ENCODE peak calls at places on chromosome 12, in nine cellular contexts. O is mesendoderm, M is AG04450, B is cardiac muscle cell, Y is transverse colon, I is body of pancreas, G is neural progenitor cell, S is gastrocnemius medialis, H is lower lobe of right lung. K is an unnamed sample.

GRCh38 chr12:6323340-6323994 is 13.0 kb downstream of the PLEKHG6 start:
- DNase-seq in O (peak; percentile 99), M (peak; percentile 79), B (peak; percentile 96), Y (no peak), I (peak; percentile 73), G (peak; percentile 81), S (peak; percentile 86), H (no peak), K (peak; percentile 89)

GRCh38 chr12:59839514-59839913 is 243.7 kb downstream of the SLC16A7 start:
- DNase-seq in O (no peak), M (no peak), B (peak; percentile 2), Y (no peak), I (no peak), G (no peak), S (no peak), H (no peak), K (no peak)

GRCh38 chr12:66182956-66183355 is 6.1 kb upstream of the IRAK3 start:
- DNase-seq in O (no peak), M (no peak), B (peak; percentile 60), Y (no peak), I (no peak), G (no peak), S (no peak), H (no peak), K (no peak)

GRCh38 chr12:87853448-87854003 is 175.7 kb downstream of the C12orf50 start:
- DNase-seq in O (peak; percentile 26), M (no peak), B (no peak), Y (no peak), I (no peak), G (peak; percentile 41), S (no peak), H (no peak), K (no peak)

GRCh38 chr12:109264095-109264942 is 44.8 kb downstream of the FOXN4 start:
- DNase-seq in O (peak; percentile 92), M (peak; percentile 7), B (peak; percentile 78), Y (peak; percentile 82), I (peak; percentile 70), G (peak; percentile 92), S (peak; percentile 68), H (peak; percentile 74), K (peak; percentile 21)

GRCh38 chr12:47712171-47712570 is 6.3 kb upstream of the RPAP3 start:
- DNase-seq in O (no peak), M (no peak), B (no peak), Y (no peak), I (no peak), G (no peak), S (no peak), H (no peak), K (no peak)

GRCh38 chr12:40198601-40199000 is 26.2 kb upstream of the LRRK2 start:
- DNase-seq in O (no peak), M (no peak), B (no peak), Y (no peak), I (no peak), G (no peak), S (no peak), H (no peak), K (no peak)

GRCh38 chr12:20268121-20268732 is 100.1 kb upstream of the PDE3A start:
- DNase-seq in O (no peak), M (no peak), B (peak; percentile 58), Y (no peak), I (no peak), G (no peak), S (no peak), H (no peak), K (no peak)

GRCh38 chr12:93451423-93452158 is 9.8 kb upstream of the UBE2N start:
- DNase-seq in O (no peak), M (no peak), B (no peak), Y (no peak), I (no peak), G (no peak), S (no peak), H (no peak), K (no peak)

GRCh38 chr12:211142-211465 is 2.9 kb downstream of the SLC6A12 start:
- DNase-seq in O (no peak), M (no peak), B (no peak), Y (no peak), I (peak; percentile 51), G (no peak), S (no peak), H (no peak), K (no peak)
- H3K27ac ChIP-seq in O (no peak overlapping the region), M (no peak overlapping the region), B (no peak overlapping the region), Y (peak overlapping the region; percentile 15), I (peak overlapping the region; percentile 76), G (no peak overlapping the region), S (no peak overlapping the region), H (no peak overlapping the region), K (no peak overlapping the region)

DNA sequence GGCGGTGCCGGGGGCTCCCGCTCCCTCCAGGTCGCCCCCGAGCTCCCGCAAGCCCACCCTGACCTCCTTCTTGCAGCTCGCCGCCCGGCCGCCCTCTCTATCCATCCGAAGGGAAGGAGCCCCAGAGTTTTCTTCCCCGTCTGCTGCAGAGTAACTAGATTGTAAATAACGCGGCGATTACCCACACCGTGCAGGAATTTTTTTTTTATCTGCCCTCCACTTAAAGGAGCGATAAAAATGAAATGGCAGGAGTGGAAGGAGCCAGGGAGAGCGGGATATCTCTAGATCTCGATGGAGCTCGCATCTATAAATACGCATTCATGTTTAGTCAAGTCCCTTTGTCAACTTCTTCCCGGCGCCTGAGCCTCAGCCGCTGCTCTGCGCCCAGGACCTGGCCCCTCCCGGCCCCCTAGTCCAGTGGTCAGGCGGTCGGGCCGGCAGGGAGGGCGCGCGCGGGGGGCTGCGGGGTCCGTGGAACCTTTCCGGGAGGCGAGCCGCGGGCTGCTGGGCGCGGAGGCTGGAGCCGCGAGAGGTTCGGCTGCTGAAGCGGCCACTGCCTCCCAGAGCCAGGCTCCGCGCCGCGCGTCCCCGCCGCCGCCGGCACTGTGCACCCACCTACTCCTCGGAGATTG is 386.0 kb downstream of the BCAT1 start:
- DNase-seq in O (peak; percentile 74), M (no peak), B (peak; percentile 42), Y (peak; percentile 16), I (no peak), G (peak; percentile 72), S (no peak), H (peak; percentile 53), K (peak; percentile 75)
- H3K27ac ChIP-seq in O (peak overlapping the region; percentile 49), M (peak overlapping the region; percentile 13), B (peak overlapping the region; percentile 78), Y (peak overlapping the region; percentile 86), I (no peak overlapping the region), G (no peak overlapping the region), S (peak overlapping the region; percentile 56), H (peak overlapping the region; percentile 71), K (peak overlapping the region; percentile 14)

GRCh38 chr12:124560519-124560918 is 6.9 kb downstream of the NCOR2 start:
- DNase-seq in O (no peak), M (no peak), B (no peak), Y (no peak), I (no peak), G (no peak), S (no peak), H (no peak), K (no peak)
- H3K27ac ChIP-seq in O (no peak overlapping the region), M (no peak overlapping the region), B (no peak overlapping the region), Y (no peak overlapping the region), I (no peak overlapping the region), G (no peak overlapping the region), S (no peak overlapping the region), H (no peak overlapping the region), K (no peak overlapping the region)

GRCh38 chr12:7711133-7711532 is at the start of gene DPPA3:
- DNase-seq in O (peak; percentile 28), M (no peak), B (no peak), Y (no peak), I (no peak), G (no peak), S (no peak), H (no peak), K (no peak)
- H3K27ac ChIP-seq in O (no peak within 1 kb of the TSS), M (no peak within 1 kb of the TSS), B (peak within 1 kb of the TSS; percentile 68), Y (no peak within 1 kb of the TSS), I (no peak within 1 kb of the TSS), G (no peak within 1 kb of the TSS), S (no peak within 1 kb of the TSS), H (no peak within 1 kb of the TSS), K (no peak within 1 kb of the TSS)

DNA sequence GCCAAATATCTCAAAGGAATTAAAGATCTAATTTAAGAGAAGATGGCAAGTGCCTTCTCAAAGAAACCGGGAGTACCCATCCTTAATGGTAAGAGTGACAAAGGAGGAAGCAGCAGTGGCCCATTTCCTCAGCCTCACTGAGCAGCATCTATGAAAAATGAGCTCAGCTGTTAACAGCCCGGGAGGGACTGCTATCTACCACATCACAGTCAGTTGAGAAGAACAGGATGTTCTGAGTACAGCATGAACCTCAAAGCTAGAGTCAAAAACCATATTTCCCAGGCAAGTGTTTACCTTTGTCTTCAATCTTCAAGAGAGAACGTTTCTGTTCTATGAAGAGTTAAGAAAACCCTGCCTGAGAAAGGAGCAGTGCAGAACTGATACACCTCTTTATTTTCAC is 115.0 kb downstream of the BTG1 start:
- DNase-seq in O (no peak), M (no peak), B (peak; percentile 79), Y (peak; percentile 51), I (peak; percentile 81), G (no peak), S (peak; percentile 40), H (no peak), K (no peak)
- H3K27ac ChIP-seq in O (no peak overlapping the region), M (no peak overlapping the region), B (no peak overlapping the region), Y (peak overlapping the region; percentile 80), I (peak overlapping the region; percentile 57), G (no peak overlapping the region), S (peak overlapping the region; percentile 75), H (peak overlapping the region; percentile 73), K (no peak overlapping the region)

DNA sequence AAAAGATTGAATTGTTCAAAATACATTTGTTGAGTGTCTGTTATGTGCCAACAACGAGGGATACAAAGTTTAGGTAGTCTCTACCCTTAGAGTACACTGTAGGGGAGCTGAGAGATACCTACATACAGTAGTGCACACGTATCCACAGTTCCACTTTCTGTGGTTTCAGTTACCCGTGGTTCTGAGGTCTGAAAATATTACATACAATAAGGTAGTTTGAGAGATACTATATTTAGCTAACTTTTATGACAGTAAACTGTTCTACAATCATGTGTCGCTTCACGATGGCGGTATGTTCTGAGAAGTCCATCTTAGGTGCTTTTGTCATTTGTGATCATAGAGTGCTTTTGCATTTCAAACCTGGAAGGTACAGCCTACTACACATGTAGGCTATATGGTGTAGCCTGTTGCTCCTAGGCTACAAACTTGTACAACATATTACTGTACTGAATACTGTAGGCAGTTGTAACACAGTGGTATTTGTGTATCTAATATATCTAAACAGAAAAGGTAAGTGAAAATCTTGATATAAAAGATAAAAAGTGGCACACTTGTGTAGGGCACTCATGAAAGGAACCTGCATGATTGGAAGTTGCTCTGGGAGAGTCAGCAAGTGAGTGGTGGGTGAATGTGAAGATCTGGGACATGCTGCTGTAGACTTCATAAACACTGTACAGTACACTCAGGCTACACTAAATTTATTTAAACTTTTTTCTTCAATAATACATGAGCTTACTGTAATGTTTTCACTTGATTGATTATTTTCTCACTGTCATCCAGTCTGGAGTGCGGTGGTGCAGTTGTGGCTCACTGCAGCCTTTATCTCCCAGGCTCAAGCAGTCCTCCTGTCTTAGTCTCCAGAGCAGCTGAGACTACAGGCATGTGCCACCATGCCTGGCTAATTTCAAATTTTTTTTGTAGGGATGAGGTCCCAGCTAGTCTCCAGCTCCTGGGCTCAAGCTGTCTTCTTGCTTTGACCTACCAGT is 4.0 kb downstream of the CPSF6 start:
- DNase-seq in O (no peak), M (no peak), B (no peak), Y (no peak), I (no peak), G (no peak), S (no peak), H (no peak), K (no peak)
- H3K27ac ChIP-seq in O (no peak overlapping the region), M (no peak overlapping the region), B (peak overlapping the region; percentile 64), Y (no peak overlapping the region), I (no peak overlapping the region), G (peak overlapping the region; percentile 2), S (no peak overlapping the region), H (no peak overlapping the region), K (no peak overlapping the region)

GRCh38 chr12:92029136-92029535 is 116.5 kb downstream of the BTG1 start:
- DNase-seq in O (no peak), M (no peak), B (no peak), Y (no peak), I (no peak), G (no peak), S (no peak), H (no peak), K (no peak)
- H3K27ac ChIP-seq in O (no peak overlapping the region), M (no peak overlapping the region), B (no peak overlapping the region), Y (peak overlapping the region; percentile 80), I (no peak overlapping the region), G (no peak overlapping the region), S (peak overlapping the region; percentile 75), H (peak overlapping the region; percentile 73), K (no peak overlapping the region)